ENCODE peak calls at places on chromosomes 3 and 15, in four cellular contexts. S, D, M and U are unnamed samples.

GRCh38 chr15:41896566-41896965 is 2.7 kb upstream of the SPTBN5 start:
- DNase-seq in S (no peak), D (no peak), M (no peak), U (no peak)

GRCh38 chr3:50605901-50606326 is 5.7 kb downstream of the CISH start:
- DNase-seq in S (no peak), D (no peak), M (no peak), U (no peak)

GRCh38 chr3:8767667-8768363 is 1.6 kb downstream of the OXTR start:
- DNase-seq in S (no peak), D (peak; percentile 70), M (no peak), U (no peak)

GRCh38 chr3:48592519-48593087 is 2.5 kb downstream of the COL7A1 start:
- DNase-seq in S (no peak), D (no peak), M (no peak), U (no peak)

GRCh38 chr3:172846706-172847105 is 96.2 kb downstream of the ECT2 start:
- DNase-seq in S (no peak), D (no peak), M (no peak), U (no peak)

GRCh38 chr3:64143399-64144130 is 81.7 kb downstream of the PRICKLE2 start:
- DNase-seq in S (no peak), D (no peak), M (no peak), U (no peak)

GRCh38 chr3:82165266-82165665 is 403.8 kb upstream of the GBE1 start:
- DNase-seq in S (no peak), D (no peak), M (no peak), U (no peak)

GRCh38 chr3:112734718-112735350 is 93.9 kb upstream of the CCDC80 start:
- DNase-seq in S (peak; percentile 52), D (peak; percentile 28), M (peak; percentile 27), U (peak; percentile 31)

GRCh38 chr3:123656691-123657090 is 71.8 kb upstream of the HACD2 start:
- DNase-seq in S (no peak), D (no peak), M (no peak), U (no peak)

GRCh38 chr3:160331127-160331937 is 67.7 kb downstream of the IFT80 start:
- DNase-seq in S (no peak), D (no peak), M (no peak), U (no peak)

GRCh38 chr3:113249111-113249510 is 37.8 kb downstream of the BOC start:
- DNase-seq in S (no peak), D (no peak), M (no peak), U (peak; percentile 55)

GRCh38 chr3:157347577-157348303 is 88.9 kb upstream of the PTX3 start:
- DNase-seq in S (no peak), D (no peak), M (no peak), U (no peak)

GRCh38 chr15:67224889-67225288 is 29.6 kb downstream of the AAGAB start:
- DNase-seq in S (no peak), D (no peak), M (no peak), U (no peak)

GRCh38 chr3:127792664-127793292 is 29.5 kb downstream of the MGLL start:
- DNase-seq in S (no peak), D (no peak), M (peak; percentile 53), U (peak; percentile 49)

GRCh38 chr15:73305331-73306211 is 63.2 kb downstream of the HCN4 start:
- DNase-seq in S (no peak), D (no peak), M (no peak), U (no peak)
- TF ChIP-seq CTCF in S (no peak), D (peak; percentile 70), M (no peak), U (peak; percentile 51)

DNA sequence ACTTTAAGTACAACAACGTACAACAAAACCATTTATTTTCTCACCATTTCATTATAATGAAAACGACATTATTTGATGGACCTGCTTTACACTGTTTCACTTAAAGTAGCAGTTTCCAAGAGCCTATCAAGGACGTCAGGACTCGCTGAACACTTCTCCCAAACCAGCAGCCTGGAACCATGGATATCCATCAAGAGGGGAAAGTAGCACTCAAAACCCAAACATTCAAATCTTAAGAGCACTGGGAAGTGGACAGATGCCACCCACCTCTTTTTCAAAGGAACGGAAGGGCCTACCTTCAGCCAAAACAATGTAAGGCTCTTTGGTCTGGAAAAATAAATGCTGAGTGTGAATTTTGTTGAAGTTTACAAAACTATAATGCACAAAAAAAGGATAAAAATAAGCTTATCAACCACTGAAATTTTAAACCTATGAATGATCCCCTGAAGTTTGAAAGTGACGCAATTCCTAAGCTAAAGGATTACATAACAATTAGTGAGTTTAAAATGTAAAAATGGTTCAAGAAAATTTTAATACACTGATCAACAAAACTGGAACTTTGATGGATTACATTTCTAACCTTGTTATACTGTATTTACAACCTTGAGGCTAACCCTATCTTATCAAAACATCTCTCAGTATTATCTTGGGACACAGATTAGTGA is 4.6 kb downstream of the PIK3R4 start:
- DNase-seq in S (no peak), D (no peak), M (no peak), U (no peak)
- H3K4me3 ChIP-seq in S (no peak overlapping the region), D (no peak overlapping the region), M (no peak overlapping the region), U (no peak overlapping the region)

DNA sequence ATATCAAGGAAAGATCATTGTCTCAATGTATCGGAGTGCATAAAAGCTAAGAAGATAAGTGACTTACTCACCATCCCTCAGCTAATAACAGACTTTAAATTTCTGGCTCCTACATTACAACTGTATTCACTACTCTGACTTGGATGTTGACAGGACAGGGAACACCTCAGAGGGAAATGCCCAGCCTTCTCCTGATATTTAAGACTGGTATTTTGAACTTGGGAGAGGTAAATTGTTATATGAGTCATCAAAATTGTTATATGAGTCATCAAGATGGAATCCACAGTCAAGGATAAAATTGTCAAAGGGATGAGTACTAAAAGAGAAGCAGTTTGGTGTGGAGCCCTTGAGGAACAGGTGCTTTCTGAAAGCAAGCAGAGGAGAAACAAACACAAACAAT is 961.4 kb downstream of the VGLL3 start:
- DNase-seq in S (no peak), D (no peak), M (no peak), U (no peak)
- TF ChIP-seq CTCF in S (no peak), D (no peak), M (no peak), U (no peak)

DNA sequence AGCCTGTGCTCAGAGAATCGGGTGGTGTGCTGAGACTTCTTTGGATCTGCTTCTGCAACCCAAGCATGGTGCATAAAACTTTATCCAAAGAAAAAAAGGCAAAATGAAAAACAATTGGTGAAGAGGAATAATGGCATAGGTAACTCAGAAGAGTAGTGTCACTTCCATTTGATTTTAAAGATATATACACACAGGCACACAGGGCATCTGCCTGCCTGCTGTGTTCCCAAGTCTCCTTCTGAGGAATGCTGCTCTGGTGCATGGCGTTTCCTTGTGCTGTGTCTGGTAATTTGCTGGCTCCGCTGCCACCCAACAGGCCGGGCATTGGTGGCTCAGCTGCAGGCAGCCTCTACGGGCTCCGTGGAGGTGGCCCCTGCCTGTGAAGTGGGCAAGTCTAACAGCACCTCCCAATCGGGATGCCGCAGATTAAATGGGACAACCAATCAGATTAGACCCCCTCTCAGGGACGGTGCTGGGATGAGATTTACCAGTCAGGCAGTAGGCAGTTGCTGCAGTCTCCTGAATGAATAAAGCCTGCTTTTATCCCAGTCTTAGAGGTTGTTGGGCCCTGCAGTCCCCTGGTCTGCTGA is 253.6 kb upstream of the RASGRP1 start:
- DNase-seq in S (no peak), D (peak; percentile 1), M (no peak), U (no peak)
- H3K4me3 ChIP-seq in S (no peak overlapping the region), D (no peak overlapping the region), M (no peak overlapping the region), U (no peak overlapping the region)

GRCh38 chr15:52162876-52163275 is 28.3 kb downstream of the GNB5 start:
- DNase-seq in S (no peak), D (no peak), M (no peak), U (no peak)

GRCh38 chr15:52161406-52161966 is 29.7 kb downstream of the GNB5 start:
- DNase-seq in S (no peak), D (no peak), M (no peak), U (no peak)

GRCh38 chr15:52162260-52162659 is 28.9 kb downstream of the GNB5 start:
- DNase-seq in S (no peak), D (no peak), M (no peak), U (no peak)

GRCh38 chr15:52164631-52165265 is 26.4 kb downstream of the GNB5 start:
- DNase-seq in S (no peak), D (no peak), M (no peak), U (no peak)

GRCh38 chr15:52163321-52164190 is 27.6 kb downstream of the GNB5 start:
- DNase-seq in S (no peak), D (no peak), M (no peak), U (no peak)
- TF ChIP-seq CTCF in S (peak; percentile 31), D (peak; percentile 44), M (no peak), U (no peak)

GRCh38 chr3:28294667-28295413 is 53.4 kb downstream of the CMC1 start:
- DNase-seq in S (no peak), D (no peak), M (no peak), U (no peak)
- H3K4me3 ChIP-seq in S (no peak overlapping the region), D (no peak overlapping the region), M (no peak overlapping the region), U (peak overlapping the region; percentile 6)

DNA sequence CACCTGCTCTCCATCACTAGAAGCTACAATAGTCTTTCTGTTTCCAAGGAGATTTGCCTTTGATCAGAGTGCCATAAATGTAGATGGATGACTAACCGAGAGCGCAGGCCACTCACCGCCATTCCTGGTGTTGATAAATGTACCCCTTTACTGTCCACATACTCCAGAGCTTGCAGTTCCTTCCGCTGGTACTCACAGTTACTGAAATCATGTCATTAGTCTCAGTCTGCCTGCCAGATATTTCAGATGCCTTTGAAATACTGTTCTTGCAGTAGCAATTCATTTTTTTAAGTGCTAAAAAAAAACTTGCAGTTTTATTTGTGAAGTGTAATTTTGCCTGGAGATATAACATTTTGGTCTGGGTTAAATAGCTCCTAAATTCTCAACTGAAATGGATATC is 72.3 kb downstream of the BLM start:
- DNase-seq in S (no peak), D (no peak), M (no peak), U (no peak)
- TF ChIP-seq CTCF in S (no peak), D (no peak), M (no peak), U (no peak)

DNA sequence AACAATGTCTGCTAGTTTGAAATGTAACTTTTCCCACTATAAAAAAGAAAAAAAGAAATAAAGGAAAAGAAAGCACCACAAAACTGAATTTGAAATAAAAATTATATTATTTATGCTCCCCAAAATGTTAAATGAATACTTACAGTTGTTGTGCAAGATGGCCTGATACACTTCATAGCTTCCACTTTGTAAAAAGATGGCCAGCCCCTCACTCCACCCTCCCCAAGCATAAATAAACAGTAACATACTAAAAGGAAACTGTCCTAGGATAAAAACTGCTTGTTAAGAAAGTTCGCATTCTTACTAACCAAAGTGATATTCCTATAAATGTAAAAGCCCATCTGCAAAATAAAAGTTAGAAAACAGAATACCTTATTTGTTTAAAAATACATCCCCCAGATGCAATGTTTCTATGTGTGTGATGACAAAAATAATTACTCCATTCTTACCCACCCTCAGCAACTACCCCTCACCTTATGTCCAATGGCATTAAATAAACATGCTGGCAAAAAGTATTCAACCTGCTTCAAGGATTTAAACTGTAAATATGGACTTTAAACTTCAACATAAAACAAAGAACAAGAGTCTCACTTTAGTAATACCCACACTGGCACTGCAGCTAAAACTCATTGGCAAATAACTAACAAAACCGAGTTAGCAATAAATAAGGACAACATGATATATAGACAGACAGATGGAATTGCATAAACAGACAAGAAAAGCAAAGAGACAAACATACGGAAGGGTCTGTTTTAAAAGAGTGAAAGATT is 47.8 kb downstream of the ZBTB20 start:
- DNase-seq in S (no peak), D (no peak), M (no peak), U (no peak)
- H3K4me3 ChIP-seq in S (peak overlapping the region; percentile 40), D (no peak overlapping the region), M (peak overlapping the region; percentile 28), U (peak overlapping the region; percentile 49)